ENCODE peak calls at places on chromosomes 2 and 18, in six cellular contexts. A is A549, W is HEK293T, B is IMR-90, Z is HepG2, V is GM12878. R is an unnamed sample.

GRCh38 chr18:8480506-8481328 is 128.5 kb upstream of the RAB12 start:
- DNase-seq in A (peak), W (peak), B (peak), Z (peak), V (no peak), R (no peak)

GRCh38 chr18:22170421-22171262 is 1.3 kb downstream of the GATA6 start:
- DNase-seq in A (peak), W (peak), B (peak), Z (peak), V (no peak), R (no peak)

GRCh38 chr2:122172812-122173211 is 417.4 kb downstream of the TSN start:
- DNase-seq in A (no peak), W (no peak), B (no peak), Z (no peak), V (no peak), R (no peak)

GRCh38 chr2:102057502-102058292 is 65.9 kb downstream of the IL1R2 start:
- DNase-seq in A (no peak), W (no peak), B (peak), Z (peak), V (peak), R (no peak)

GRCh38 chr2:14654733-14655346 is 22.3 kb downstream of the LRATD1 start:
- DNase-seq in A (no peak), W (no peak), B (no peak), Z (no peak), V (peak), R (no peak)

GRCh38 chr18:37980556-37980955 is 415.0 kb upstream of the CELF4 start:
- DNase-seq in A (no peak), W (no peak), B (no peak), Z (no peak), V (no peak), R (no peak)

GRCh38 chr2:168348076-168348475 is 100.7 kb upstream of the STK39 start:
- DNase-seq in A (peak), W (peak), B (peak), Z (peak), V (no peak), R (peak)

GRCh38 chr18:76203552-76203951 is 291.5 kb downstream of the ZNF516 start:
- DNase-seq in A (no peak), W (no peak), B (no peak), Z (no peak), V (no peak), R (no peak)

GRCh38 chr18:34594243-34594642 is 115.9 kb upstream of the DTNA start:
- DNase-seq in A (no peak), W (no peak), B (no peak), Z (no peak), V (no peak), R (no peak)

GRCh38 chr18:76922107-76922506 is 99.8 kb downstream of the ZNF236 start:
- DNase-seq in A (peak), W (peak), B (peak), Z (peak), V (peak), R (peak)

GRCh38 chr18:69845588-69846506 is 101.8 kb downstream of the CD226 start:
- DNase-seq in A (no peak), W (peak), B (peak), Z (no peak), V (no peak), R (no peak)

GRCh38 chr2:232139171-232139594 is 177.7 kb downstream of the DIS3L2 start:
- DNase-seq in A (no peak), W (no peak), B (no peak), Z (no peak), V (no peak), R (no peak)

GRCh38 chr18:58288922-58289797 is 245.1 kb downstream of the NEDD4L start:
- DNase-seq in A (no peak), W (no peak), B (peak), Z (no peak), V (no peak), R (no peak)

GRCh38 chr2:66866331-66867037 is 431.6 kb downstream of the MEIS1 start:
- DNase-seq in A (no peak), W (no peak), B (no peak), Z (no peak), V (no peak), R (no peak)

GRCh38 chr2:217162533-217162932 is 302.7 kb upstream of the TNP1 start:
- DNase-seq in A (no peak), W (no peak), B (peak), Z (peak), V (no peak), R (peak)

GRCh38 chr18:48073231-48073930 is 142.9 kb upstream of the SMAD2 start:
- DNase-seq in A (no peak), W (no peak), B (no peak), Z (no peak), V (no peak), R (no peak)

GRCh38 chr2:21740529-21740928 is 616.8 kb downstream of the TDRD15 start:
- DNase-seq in A (no peak), W (no peak), B (peak), Z (no peak), V (no peak), R (no peak)

GRCh38 chr2:23381084-23381483 is 3.9 kb upstream of the KLHL29 start:
- DNase-seq in A (peak), W (no peak), B (peak), Z (peak), V (peak), R (no peak)
- TF ChIP-seq BHLHE40 in A (no peak), W (no peak), B (no peak), Z (no peak), V (no peak), R (no peak)

GRCh38 chr2:214412679-214413078 is 1.8 kb downstream of the VWC2L start:
- DNase-seq in A (no peak), W (no peak), B (no peak), Z (no peak), V (no peak), R (no peak)

GRCh38 chr2:214410128-214410775 is 602 bp upstream of the VWC2L start:
- DNase-seq in A (no peak), W (no peak), B (no peak), Z (no peak), V (no peak), R (no peak)

DNA sequence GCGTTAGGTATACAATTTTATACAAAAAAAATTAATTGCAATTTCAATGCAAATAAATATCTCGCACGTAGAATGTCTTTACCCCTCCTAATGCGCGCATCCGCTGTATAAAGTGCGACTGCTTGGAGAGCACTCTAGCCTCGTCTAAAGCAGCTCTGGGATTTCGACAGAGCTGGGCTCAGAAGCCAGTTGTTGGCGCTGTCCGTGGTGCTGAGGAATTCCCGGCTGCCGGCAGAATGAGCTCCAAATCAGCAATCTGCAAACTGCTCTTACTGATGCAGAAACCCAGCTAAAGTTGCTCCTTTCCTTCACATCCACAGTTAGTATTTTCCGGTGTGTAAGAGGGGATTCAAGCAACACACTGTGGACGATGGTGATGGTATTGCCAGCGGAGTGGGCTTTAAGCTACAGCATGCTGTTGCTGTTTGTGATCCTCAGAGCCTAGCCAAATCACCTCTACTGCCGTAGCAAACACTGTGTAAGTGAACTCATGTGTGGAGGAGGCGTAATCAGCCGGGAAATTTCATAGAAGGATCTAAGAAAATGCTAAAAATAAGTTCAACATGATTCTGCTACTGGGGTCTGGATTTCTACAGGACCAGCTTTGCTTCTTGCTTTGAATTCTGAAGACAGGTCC is at the start of gene VWC2L:
- DNase-seq in A (peak), W (peak), B (peak), Z (peak), V (no peak), R (peak)
- TF ChIP-seq BHLHE40 in A (no peak), W (no peak), B (no peak), Z (no peak), V (no peak), R (no peak)

GRCh38 chr2:55916473-55917049 is 7.0 kb downstream of the EFEMP1 start:
- DNase-seq in A (no peak), W (no peak), B (peak), Z (no peak), V (no peak), R (no peak)
- TF ChIP-seq BHLHE40 in A (no peak), W (no peak), B (peak), Z (no peak), V (no peak), R (no peak)

DNA sequence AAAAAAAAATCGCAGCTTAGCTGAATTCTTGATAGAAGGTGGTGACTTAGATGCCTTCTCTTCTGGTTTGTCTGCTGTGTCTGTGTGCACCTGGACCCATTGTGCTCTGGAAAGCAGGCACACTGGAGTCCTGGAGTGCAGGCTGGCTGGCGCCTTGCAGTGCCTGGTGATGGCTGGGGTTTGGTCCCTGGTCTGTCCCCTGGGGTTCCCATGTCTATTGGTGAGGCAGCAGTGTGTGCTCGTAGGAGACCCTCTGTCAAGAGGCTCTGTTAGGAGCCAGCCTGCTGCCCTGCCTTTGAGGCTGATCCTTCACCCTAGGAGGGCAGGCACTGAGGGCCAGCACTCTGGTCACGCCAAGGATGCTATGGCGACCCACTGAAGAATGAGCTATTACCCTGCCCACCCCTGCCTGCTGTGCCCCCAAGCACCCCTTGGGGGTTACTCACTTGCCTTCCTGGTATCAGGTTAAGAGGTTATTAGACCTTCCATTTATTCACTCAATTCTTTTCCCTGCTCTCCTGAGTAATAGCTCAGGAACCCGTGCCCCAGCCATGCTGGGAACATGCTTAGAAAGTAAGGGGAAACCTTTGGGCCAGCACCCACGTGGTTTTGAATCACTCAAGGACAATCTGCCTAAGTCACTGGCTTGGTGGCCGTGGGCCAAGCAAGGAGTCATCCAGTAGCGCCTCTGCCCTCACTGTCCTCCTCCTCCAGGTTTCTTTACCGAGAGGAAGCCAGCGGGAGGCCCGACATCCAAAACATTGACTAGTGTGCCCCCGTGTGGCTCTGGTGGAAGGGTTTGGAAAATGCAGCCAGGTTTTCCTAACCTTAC is 284.5 kb downstream of the PRKCE start:
- DNase-seq in A (peak), W (peak), B (peak), Z (peak), V (no peak), R (peak)
- TF ChIP-seq BHLHE40 in A (no peak), W (no peak), B (peak), Z (peak), V (peak), R (no peak)

GRCh38 chr18:24766376-24766775 is 305.9 kb downstream of the HRH4 start:
- DNase-seq in A (no peak), W (no peak), B (peak), Z (no peak), V (no peak), R (no peak)

GRCh38 chr18:24763765-24764548 is 303.5 kb downstream of the HRH4 start:
- DNase-seq in A (no peak), W (no peak), B (peak), Z (no peak), V (no peak), R (no peak)

GRCh38 chr18:24761765-24762164 is 301.3 kb downstream of the HRH4 start:
- DNase-seq in A (no peak), W (no peak), B (no peak), Z (no peak), V (no peak), R (no peak)

GRCh38 chr18:24764766-24765165 is 304.3 kb downstream of the HRH4 start:
- DNase-seq in A (no peak), W (no peak), B (peak), Z (no peak), V (no peak), R (no peak)

DNA sequence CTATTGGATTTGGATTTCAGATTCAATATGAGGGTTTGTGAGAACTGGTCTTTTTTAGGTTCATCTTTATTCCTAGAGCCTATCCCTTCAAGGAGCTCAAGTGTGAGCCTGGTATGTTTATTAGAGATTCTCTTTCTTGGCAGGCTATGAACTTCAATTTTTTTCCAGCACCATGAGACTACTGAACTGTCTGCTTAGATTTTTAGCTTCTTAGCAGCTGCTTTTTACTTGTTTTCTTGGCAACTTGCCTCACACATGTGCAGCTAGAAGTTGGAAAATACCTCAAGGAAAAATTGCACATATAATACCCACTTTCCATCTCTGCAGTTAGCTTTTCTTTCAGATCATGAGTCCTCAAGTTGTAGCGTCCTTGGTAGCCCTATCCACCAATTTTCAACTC is 302.0 kb downstream of the HRH4 start:
- DNase-seq in A (no peak), W (no peak), B (peak), Z (no peak), V (no peak), R (no peak)
- TF ChIP-seq BHLHE40 in A (no peak), W (no peak), B (no peak), Z (no peak), V (no peak), R (no peak)